ENCODE peak calls at places on chromosome 6, in six cellular contexts. J is frontal cortex; C is SHP77; I is cardiac septum; O is tibial artery; X is stimulated activated CD4-positive, alpha-beta T cell treated with anti-CD3 and anti-CD28 coated beads, Interleukin-1b, Interleukin-23, amount 100 ng/mL, for 48 hours. F is an unnamed sample.

GRCh38 chr6:125066964-125067363 is 86.6 kb upstream of the TPD52L1 start:
- DNase-seq in J (no peak), C (no peak), I (no peak), O (no peak), X (no peak), F (no peak)

GRCh38 chr6:18451756-18452155 is 64.6 kb downstream of the RNF144B start:
- DNase-seq in J (no peak), C (no peak), I (no peak), O (no peak), X (no peak), F (no peak)

GRCh38 chr6:140462495-140463311 is 1088.3 kb upstream of the CITED2 start:
- DNase-seq in J (no peak), C (no peak), I (no peak), O (no peak), X (no peak), F (no peak)

GRCh38 chr6:158049055-158050028 is 67.7 kb downstream of the SYNJ2 start:
- DNase-seq in J (no peak), C (no peak), I (peak; percentile 35), O (no peak), X (no peak), F (peak; percentile 69)

GRCh38 chr6:16514249-16514648 is 247.0 kb downstream of the ATXN1 start:
- DNase-seq in J (peak; percentile 24), C (no peak), I (no peak), O (no peak), X (peak; percentile 11), F (peak; percentile 39)

GRCh38 chr6:30101939-30102700 is 10.8 kb downstream of the TRIM31 start:
- DNase-seq in J (peak; percentile 86), C (peak; percentile 62), I (peak; percentile 97), O (peak; percentile 88), X (peak; percentile 62), F (peak; percentile 75)

GRCh38 chr6:135972120-135972519 is 120.6 kb downstream of the PDE7B start:
- DNase-seq in J (no peak), C (no peak), I (no peak), O (no peak), X (no peak), F (no peak)

GRCh38 chr6:129502261-129502660 is 207.7 kb downstream of the ARHGAP18 start:
- DNase-seq in J (no peak), C (no peak), I (no peak), O (no peak), X (no peak), F (peak; percentile 31)

GRCh38 chr6:139653136-139653535 is 278.7 kb upstream of the CITED2 start:
- DNase-seq in J (no peak), C (no peak), I (no peak), O (no peak), X (no peak), F (no peak)

GRCh38 chr6:33057222-33058150 is 16.0 kb downstream of the HLA-DPA1 start:
- DNase-seq in J (no peak), C (no peak), I (no peak), O (no peak), X (no peak), F (no peak)